ENCODE peak calls at places on chromosomes 13 and 19, in six cellular contexts. One of them, this sample, is unnamed. For H3K27me3, the result is how much of the 10 kb centered on the place peaks cover.

GRCh38 chr13:41547253-41548000 is 90.1 kb downstream of the RGCC start:
- DNase-seq in tibial nerve: peak
- DNase-seq in CD8-positive, alpha-beta memory T cell: no peak
- DNase-seq in Peyer's patch: no peak
- DNase-seq in left ventricle myocardium inferior: peak
- DNase-seq in upper lobe of right lung: no peak
- DNase-seq in this sample: no peak

GRCh38 chr19:27738569-27739193 is 1474.3 kb downstream of the UQCRFS1 start:
- DNase-seq in left ventricle myocardium inferior: no peak
- DNase-seq in CD8-positive, alpha-beta memory T cell: no peak
- DNase-seq in tibial nerve: no peak
- DNase-seq in Peyer's patch: no peak
- DNase-seq in upper lobe of right lung: no peak
- DNase-seq in this sample: no peak

GRCh38 chr19:7658219-7658686 is 10.6 kb upstream of the RETN start:
- DNase-seq in left ventricle myocardium inferior: no peak
- DNase-seq in Peyer's patch: peak
- DNase-seq in upper lobe of right lung: no peak
- DNase-seq in CD8-positive, alpha-beta memory T cell: no peak
- DNase-seq in tibial nerve: no peak
- DNase-seq in this sample: no peak

GRCh38 chr19:3129112-3129511 is 6.7 kb upstream of the GNA15 start:
- DNase-seq in tibial nerve: peak
- DNase-seq in upper lobe of right lung: no peak
- DNase-seq in CD8-positive, alpha-beta memory T cell: no peak
- DNase-seq in Peyer's patch: no peak
- DNase-seq in left ventricle myocardium inferior: no peak
- DNase-seq in this sample: no peak

GRCh38 chr13:39244561-39245230 is 206.4 kb downstream of the NHLRC3 start:
- DNase-seq in upper lobe of right lung: no peak
- DNase-seq in left ventricle myocardium inferior: no peak
- DNase-seq in Peyer's patch: no peak
- DNase-seq in tibial nerve: no peak
- DNase-seq in CD8-positive, alpha-beta memory T cell: no peak
- DNase-seq in this sample: no peak

GRCh38 chr13:102589291-102589822 is 7.4 kb upstream of the TPP2 start:
- DNase-seq in left ventricle myocardium inferior: no peak
- DNase-seq in tibial nerve: no peak
- DNase-seq in Peyer's patch: no peak
- DNase-seq in CD8-positive, alpha-beta memory T cell: no peak
- DNase-seq in upper lobe of right lung: no peak
- DNase-seq in this sample: no peak

GRCh38 chr19:42942187-42942789 is 5.3 kb upstream of the PSG7 start:
- DNase-seq in left ventricle myocardium inferior: no peak
- DNase-seq in Peyer's patch: no peak
- DNase-seq in CD8-positive, alpha-beta memory T cell: no peak
- DNase-seq in tibial nerve: no peak
- DNase-seq in upper lobe of right lung: no peak
- DNase-seq in this sample: no peak

GRCh38 chr13:41061914-41062837 is 867 bp downstream of the WBP4 start:
- DNase-seq in CD8-positive, alpha-beta memory T cell: no peak
- DNase-seq in tibial nerve: peak
- DNase-seq in left ventricle myocardium inferior: no peak
- DNase-seq in upper lobe of right lung: no peak
- DNase-seq in Peyer's patch: no peak
- DNase-seq in this sample: no peak

GRCh38 chr19:4357095-4357797 is 13.9 kb downstream of the MPND start:
- DNase-seq in upper lobe of right lung: no peak
- DNase-seq in Peyer's patch: no peak
- DNase-seq in left ventricle myocardium inferior: no peak
- DNase-seq in CD8-positive, alpha-beta memory T cell: no peak
- DNase-seq in tibial nerve: no peak
- DNase-seq in this sample: no peak

GRCh38 chr13:95643814-95644598 is 500 bp downstream of the DZIP1 start:
- DNase-seq in upper lobe of right lung: no peak
- DNase-seq in left ventricle myocardium inferior: peak
- DNase-seq in tibial nerve: no peak
- DNase-seq in CD8-positive, alpha-beta memory T cell: no peak
- DNase-seq in Peyer's patch: no peak
- DNase-seq in this sample: no peak

GRCh38 chr13:79423801-79424642 is 18.0 kb upstream of the RBM26 start:
- DNase-seq in CD8-positive, alpha-beta memory T cell: no peak
- DNase-seq in tibial nerve: no peak
- DNase-seq in upper lobe of right lung: no peak
- DNase-seq in left ventricle myocardium inferior: no peak
- DNase-seq in Peyer's patch: no peak
- DNase-seq in this sample: no peak

GRCh38 chr19:35937345-35938281 is 1.4 kb downstream of the LRFN3 start:
- DNase-seq in Peyer's patch: no peak
- DNase-seq in tibial nerve: no peak
- DNase-seq in CD8-positive, alpha-beta memory T cell: no peak
- DNase-seq in left ventricle myocardium inferior: no peak
- DNase-seq in upper lobe of right lung: no peak
- DNase-seq in this sample: no peak

GRCh38 chr19:50870417-50871089 is 2.7 kb upstream of the KLK2 start:
- DNase-seq in upper lobe of right lung: no peak
- DNase-seq in CD8-positive, alpha-beta memory T cell: no peak
- DNase-seq in tibial nerve: no peak
- DNase-seq in Peyer's patch: no peak
- DNase-seq in left ventricle myocardium inferior: no peak
- DNase-seq in this sample: no peak

GRCh38 chr19:48393559-48394330 is at the start of gene GRIN2D:
- DNase-seq in Peyer's patch: no peak
- DNase-seq in tibial nerve: no peak
- DNase-seq in upper lobe of right lung: no peak
- DNase-seq in left ventricle myocardium inferior: no peak
- DNase-seq in CD8-positive, alpha-beta memory T cell: no peak
- DNase-seq in this sample: peak

GRCh38 chr19:18470153-18470552 is 32.2 kb upstream of the ISYNA1 start:
- DNase-seq in left ventricle myocardium inferior: no peak
- DNase-seq in tibial nerve: no peak
- DNase-seq in upper lobe of right lung: no peak
- DNase-seq in CD8-positive, alpha-beta memory T cell: no peak
- DNase-seq in Peyer's patch: no peak
- DNase-seq in this sample: no peak

GRCh38 chr13:80558074-80558473 is 217.1 kb upstream of the SPRY2 start:
- DNase-seq in Peyer's patch: no peak
- DNase-seq in upper lobe of right lung: no peak
- DNase-seq in CD8-positive, alpha-beta memory T cell: no peak
- DNase-seq in tibial nerve: no peak
- DNase-seq in left ventricle myocardium inferior: no peak
- DNase-seq in this sample: no peak

GRCh38 chr13:96034662-96035061 is 18.5 kb downstream of the UGGT2 start:
- DNase-seq in upper lobe of right lung: no peak
- DNase-seq in CD8-positive, alpha-beta memory T cell: no peak
- DNase-seq in tibial nerve: no peak
- DNase-seq in left ventricle myocardium inferior: no peak
- DNase-seq in Peyer's patch: no peak
- DNase-seq in this sample: no peak

GRCh38 chr13:79549355-79550106 is 68.6 kb downstream of the NDFIP2 start:
- DNase-seq in Peyer's patch: no peak
- DNase-seq in tibial nerve: no peak
- DNase-seq in left ventricle myocardium inferior: no peak
- DNase-seq in upper lobe of right lung: no peak
- DNase-seq in CD8-positive, alpha-beta memory T cell: no peak
- DNase-seq in this sample: no peak

GRCh38 chr13:75480691-75481175 is 1.2 kb downstream of the TBC1D4 start:
- DNase-seq in upper lobe of right lung: peak
- DNase-seq in tibial nerve: peak
- DNase-seq in CD8-positive, alpha-beta memory T cell: no peak
- DNase-seq in Peyer's patch: no peak
- DNase-seq in left ventricle myocardium inferior: peak
- DNase-seq in this sample: no peak

GRCh38 chr13:24076636-24077035 is 83.9 kb upstream of the SPATA13 start:
- DNase-seq in left ventricle myocardium inferior: no peak
- DNase-seq in Peyer's patch: no peak
- DNase-seq in upper lobe of right lung: no peak
- DNase-seq in CD8-positive, alpha-beta memory T cell: no peak
- DNase-seq in tibial nerve: no peak
- DNase-seq in this sample: no peak

GRCh38 chr13:42707003-42707402 is 74.4 kb upstream of the FAM216B start:
- DNase-seq in tibial nerve: no peak
- DNase-seq in upper lobe of right lung: no peak
- DNase-seq in left ventricle myocardium inferior: no peak
- DNase-seq in CD8-positive, alpha-beta memory T cell: no peak
- DNase-seq in Peyer's patch: no peak
- DNase-seq in this sample: no peak

GRCh38 chr19:42140125-42140754 is 8.0 kb upstream of the POU2F2 start:
- DNase-seq in left ventricle myocardium inferior: peak
- DNase-seq in tibial nerve: peak
- DNase-seq in Peyer's patch: no peak
- DNase-seq in upper lobe of right lung: peak
- DNase-seq in CD8-positive, alpha-beta memory T cell: no peak
- DNase-seq in this sample: peak

GRCh38 chr13:44068737-44069136 is 189.0 kb downstream of the LACC1 start:
- DNase-seq in upper lobe of right lung: no peak
- DNase-seq in Peyer's patch: no peak
- DNase-seq in tibial nerve: no peak
- DNase-seq in CD8-positive, alpha-beta memory T cell: no peak
- DNase-seq in left ventricle myocardium inferior: no peak
- DNase-seq in this sample: no peak

GRCh38 chr13:48266967-48267639 is 34.1 kb downstream of the ITM2B start:
- DNase-seq in left ventricle myocardium inferior: no peak
- DNase-seq in upper lobe of right lung: no peak
- DNase-seq in CD8-positive, alpha-beta memory T cell: no peak
- DNase-seq in tibial nerve: no peak
- DNase-seq in Peyer's patch: no peak
- DNase-seq in this sample: no peak

GRCh38 chr19:40565910-40566495 is 10.7 kb upstream of the SHKBP1 start:
- DNase-seq in Peyer's patch: no peak
- DNase-seq in left ventricle myocardium inferior: no peak
- DNase-seq in upper lobe of right lung: no peak
- DNase-seq in tibial nerve: no peak
- DNase-seq in CD8-positive, alpha-beta memory T cell: no peak
- DNase-seq in this sample: no peak

DNA sequence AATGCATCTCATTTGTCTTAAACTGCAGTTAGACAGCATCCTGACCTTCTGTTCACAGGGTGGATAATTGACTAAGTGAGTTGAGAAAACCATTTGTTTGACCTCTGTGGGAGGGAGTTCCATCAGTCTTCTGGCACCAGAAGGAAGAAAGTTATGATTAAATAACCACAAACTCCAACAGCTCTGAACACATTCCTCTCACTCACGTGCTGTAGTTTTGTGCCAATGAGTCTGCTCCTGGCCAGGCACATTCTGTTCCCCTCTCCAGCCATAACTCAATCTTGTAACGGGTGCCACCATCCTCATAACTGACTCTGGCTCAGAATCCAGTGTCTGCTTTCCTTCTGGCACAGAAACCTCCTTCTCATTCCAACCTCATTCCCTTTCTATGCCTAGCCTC is 817.1 kb downstream of the SLITRK1 start:
- DNase-seq in Peyer's patch: no peak
- DNase-seq in upper lobe of right lung: no peak
- DNase-seq in tibial nerve: peak
- DNase-seq in CD8-positive, alpha-beta memory T cell: no peak
- DNase-seq in left ventricle myocardium inferior: no peak
- DNase-seq in this sample: no peak
- H3K27ac ChIP-seq in Peyer's patch: no peak
- H3K27ac ChIP-seq in upper lobe of right lung: no peak
- H3K27ac ChIP-seq in tibial nerve: no peak
- H3K27ac ChIP-seq in CD8-positive, alpha-beta memory T cell: no peak
- H3K27ac ChIP-seq in left ventricle myocardium inferior: no peak
- H3K27ac ChIP-seq in this sample: no peak

GRCh38 chr13:20192470-20193141 is at the start of gene GJB2:
- DNase-seq in tibial nerve: no peak
- DNase-seq in left ventricle myocardium inferior: no peak
- DNase-seq in Peyer's patch: no peak
- DNase-seq in CD8-positive, alpha-beta memory T cell: no peak
- DNase-seq in upper lobe of right lung: no peak
- DNase-seq in this sample: no peak
- H3K27me3 ChIP-seq in tibial nerve: under half
- H3K27me3 ChIP-seq in left ventricle myocardium inferior: half or more
- H3K27me3 ChIP-seq in Peyer's patch: under half
- H3K27me3 ChIP-seq in CD8-positive, alpha-beta memory T cell: half or more
- H3K27me3 ChIP-seq in upper lobe of right lung: half or more
- H3K27me3 ChIP-seq in this sample: under half

DNA sequence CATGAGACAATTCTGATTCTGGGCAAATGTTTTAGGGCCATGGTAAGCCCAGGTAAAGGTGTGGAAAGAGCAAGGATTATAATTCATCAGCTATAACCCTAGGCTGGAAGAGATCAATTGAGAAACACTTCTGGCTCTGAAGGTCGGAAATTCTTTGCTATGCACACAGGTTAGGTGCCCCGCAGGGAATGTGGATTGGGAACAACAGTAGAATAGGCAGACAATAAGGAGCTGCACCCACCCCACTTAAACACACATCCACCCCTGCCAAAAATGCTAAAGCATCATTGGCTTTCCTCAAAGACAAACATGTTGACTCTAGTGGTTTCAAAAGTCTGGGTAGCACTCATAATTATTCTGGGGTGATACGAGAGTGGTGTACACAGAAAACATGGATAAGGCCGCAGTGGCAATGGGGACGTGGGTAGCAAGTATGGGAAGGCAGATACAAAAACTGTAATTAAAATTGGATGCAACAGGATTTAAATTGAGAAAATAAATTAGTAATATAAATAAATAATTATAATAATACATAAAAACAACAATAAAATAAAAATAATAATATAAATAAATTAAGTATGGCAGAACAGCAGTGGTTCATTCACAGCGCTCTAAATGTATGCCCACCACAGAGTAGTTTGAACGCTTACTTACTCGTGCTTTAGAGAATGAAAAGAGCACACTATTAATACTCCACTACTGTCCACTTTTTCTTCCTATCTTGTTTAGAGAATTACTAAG is 8.5 kb downstream of the EFNB2 start:
- DNase-seq in tibial nerve: no peak
- DNase-seq in Peyer's patch: no peak
- DNase-seq in left ventricle myocardium inferior: no peak
- DNase-seq in CD8-positive, alpha-beta memory T cell: no peak
- DNase-seq in upper lobe of right lung: no peak
- DNase-seq in this sample: no peak
- H3K27ac ChIP-seq in tibial nerve: no peak
- H3K27ac ChIP-seq in Peyer's patch: no peak
- H3K27ac ChIP-seq in left ventricle myocardium inferior: no peak
- H3K27ac ChIP-seq in CD8-positive, alpha-beta memory T cell: no peak
- H3K27ac ChIP-seq in upper lobe of right lung: no peak
- H3K27ac ChIP-seq in this sample: no peak

GRCh38 chr13:99892866-99893504 is 78.6 kb downstream of the ZIC5 start:
- DNase-seq in CD8-positive, alpha-beta memory T cell: no peak
- DNase-seq in upper lobe of right lung: no peak
- DNase-seq in Peyer's patch: no peak
- DNase-seq in tibial nerve: no peak
- DNase-seq in left ventricle myocardium inferior: no peak
- DNase-seq in this sample: no peak

GRCh38 chr13:99892189-99892588 is 79.4 kb downstream of the ZIC5 start:
- DNase-seq in CD8-positive, alpha-beta memory T cell: no peak
- DNase-seq in left ventricle myocardium inferior: no peak
- DNase-seq in upper lobe of right lung: no peak
- DNase-seq in Peyer's patch: no peak
- DNase-seq in tibial nerve: no peak
- DNase-seq in this sample: no peak

GRCh38 chr13:99894835-99895427 is 76.6 kb downstream of the ZIC5 start:
- DNase-seq in Peyer's patch: no peak
- DNase-seq in left ventricle myocardium inferior: no peak
- DNase-seq in tibial nerve: no peak
- DNase-seq in CD8-positive, alpha-beta memory T cell: no peak
- DNase-seq in upper lobe of right lung: no peak
- DNase-seq in this sample: no peak

GRCh38 chr13:99894105-99894504 is 77.5 kb downstream of the ZIC5 start:
- DNase-seq in Peyer's patch: no peak
- DNase-seq in tibial nerve: no peak
- DNase-seq in left ventricle myocardium inferior: no peak
- DNase-seq in CD8-positive, alpha-beta memory T cell: no peak
- DNase-seq in upper lobe of right lung: no peak
- DNase-seq in this sample: no peak

GRCh38 chr13:99893567-99893966 is 78.0 kb downstream of the ZIC5 start:
- DNase-seq in Peyer's patch: no peak
- DNase-seq in left ventricle myocardium inferior: no peak
- DNase-seq in upper lobe of right lung: no peak
- DNase-seq in tibial nerve: no peak
- DNase-seq in CD8-positive, alpha-beta memory T cell: no peak
- DNase-seq in this sample: no peak
- H3K27me3 ChIP-seq in Peyer's patch: under half
- H3K27me3 ChIP-seq in left ventricle myocardium inferior: half or more
- H3K27me3 ChIP-seq in upper lobe of right lung: under half
- H3K27me3 ChIP-seq in tibial nerve: under half
- H3K27me3 ChIP-seq in CD8-positive, alpha-beta memory T cell: under half
- H3K27me3 ChIP-seq in this sample: under half